ENCODE peak calls at places on chromosome 1, in six cellular contexts. One of them, this sample, is unnamed.

GRCh38 chr1:164637461-164638375 is 78.7 kb downstream of the PBX1 start:
- DNase-seq in pancreas: peak; percentile 90
- DNase-seq in iPS DF 6.9: no peak
- DNase-seq in CD8-positive, alpha-beta memory T cell: no peak
- DNase-seq in neural progenitor cell: no peak
- DNase-seq in neuronal stem cell: no peak
- DNase-seq in this sample: no peak

GRCh38 chr1:220732137-220732536 is 16.0 kb upstream of the MTARC2 start:
- DNase-seq in pancreas: no peak
- DNase-seq in iPS DF 6.9: no peak
- DNase-seq in CD8-positive, alpha-beta memory T cell: no peak
- DNase-seq in neural progenitor cell: no peak
- DNase-seq in neuronal stem cell: no peak
- DNase-seq in this sample: no peak

GRCh38 chr1:27527857-27528700 is 38.1 kb upstream of the WASF2 start:
- DNase-seq in pancreas: peak; percentile 61
- DNase-seq in iPS DF 6.9: no peak
- DNase-seq in CD8-positive, alpha-beta memory T cell: peak; percentile 8
- DNase-seq in neural progenitor cell: peak; percentile 84
- DNase-seq in neuronal stem cell: peak; percentile 52
- DNase-seq in this sample: no peak

GRCh38 chr1:160489513-160490261 is 33.4 kb downstream of the SLAMF6 start:
- DNase-seq in pancreas: no peak
- DNase-seq in iPS DF 6.9: no peak
- DNase-seq in CD8-positive, alpha-beta memory T cell: no peak
- DNase-seq in neural progenitor cell: no peak
- DNase-seq in neuronal stem cell: no peak
- DNase-seq in this sample: no peak

GRCh38 chr1:227315500-227316346 is 2.6 kb downstream of the CDC42BPA start:
- DNase-seq in pancreas: peak; percentile 55
- DNase-seq in iPS DF 6.9: no peak
- DNase-seq in CD8-positive, alpha-beta memory T cell: no peak
- DNase-seq in neural progenitor cell: peak; percentile 16
- DNase-seq in neuronal stem cell: no peak
- DNase-seq in this sample: peak; percentile 63

GRCh38 chr1:79899914-79900313 is 893.4 kb upstream of the ADGRL4 start:
- DNase-seq in pancreas: no peak
- DNase-seq in iPS DF 6.9: no peak
- DNase-seq in CD8-positive, alpha-beta memory T cell: no peak
- DNase-seq in neural progenitor cell: no peak
- DNase-seq in neuronal stem cell: no peak
- DNase-seq in this sample: no peak

GRCh38 chr1:205407970-205408369 is 13.9 kb downstream of the LEMD1 start:
- DNase-seq in pancreas: no peak
- DNase-seq in iPS DF 6.9: no peak
- DNase-seq in CD8-positive, alpha-beta memory T cell: no peak
- DNase-seq in neural progenitor cell: no peak
- DNase-seq in neuronal stem cell: no peak
- DNase-seq in this sample: no peak

GRCh38 chr1:75023005-75023404 is 111.2 kb upstream of the LHX8 start:
- DNase-seq in pancreas: no peak
- DNase-seq in iPS DF 6.9: no peak
- DNase-seq in CD8-positive, alpha-beta memory T cell: no peak
- DNase-seq in neural progenitor cell: no peak
- DNase-seq in neuronal stem cell: no peak
- DNase-seq in this sample: no peak

GRCh38 chr1:159492575-159493323 is 43.1 kb downstream of the OR10J5 start:
- DNase-seq in pancreas: no peak
- DNase-seq in iPS DF 6.9: no peak
- DNase-seq in CD8-positive, alpha-beta memory T cell: no peak
- DNase-seq in neural progenitor cell: no peak
- DNase-seq in neuronal stem cell: no peak
- DNase-seq in this sample: no peak

GRCh38 chr1:157107702-157108101 is 8.1 kb upstream of the ETV3L start:
- DNase-seq in pancreas: no peak
- DNase-seq in iPS DF 6.9: no peak
- DNase-seq in CD8-positive, alpha-beta memory T cell: no peak
- DNase-seq in neural progenitor cell: no peak
- DNase-seq in neuronal stem cell: no peak
- DNase-seq in this sample: no peak

GRCh38 chr1:77095231-77095630 is 124.0 kb downstream of the PIGK start:
- DNase-seq in pancreas: no peak
- DNase-seq in iPS DF 6.9: no peak
- DNase-seq in CD8-positive, alpha-beta memory T cell: no peak
- DNase-seq in neural progenitor cell: no peak
- DNase-seq in neuronal stem cell: no peak
- DNase-seq in this sample: no peak

GRCh38 chr1:22665752-22666151 is 12.7 kb downstream of the C1QB start:
- DNase-seq in pancreas: no peak
- DNase-seq in iPS DF 6.9: peak; percentile 25
- DNase-seq in CD8-positive, alpha-beta memory T cell: no peak
- DNase-seq in neural progenitor cell: peak; percentile 80
- DNase-seq in neuronal stem cell: peak; percentile 47
- DNase-seq in this sample: no peak

DNA sequence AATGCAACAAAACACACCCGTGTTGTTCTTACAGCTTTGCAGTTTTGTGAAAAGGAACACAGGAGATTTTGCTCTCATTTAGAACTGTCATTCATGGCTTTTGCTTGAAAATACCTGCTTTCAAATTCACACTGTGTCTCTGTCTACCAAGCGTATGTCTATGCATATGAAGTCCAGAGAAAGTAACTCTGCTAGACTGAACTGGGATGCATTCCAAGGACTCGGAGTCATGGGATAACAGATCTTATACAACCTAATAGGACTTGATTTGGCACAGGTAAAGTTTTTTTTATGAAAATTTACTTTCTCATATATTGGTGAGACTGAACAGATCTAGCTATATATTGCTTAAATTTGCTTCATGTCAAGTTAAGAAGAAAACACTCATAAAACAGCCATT is 102.3 kb downstream of the PTGER3 start:
- DNase-seq in pancreas: peak; percentile 9
- DNase-seq in iPS DF 6.9: no peak
- DNase-seq in CD8-positive, alpha-beta memory T cell: no peak
- DNase-seq in neural progenitor cell: no peak
- DNase-seq in neuronal stem cell: no peak
- DNase-seq in this sample: peak; percentile 4
- H3K4me1 ChIP-seq in pancreas: no peaks in the 10 kb centered on the region
- H3K4me1 ChIP-seq in iPS DF 6.9: no peaks in the 10 kb centered on the region
- H3K4me1 ChIP-seq in CD8-positive, alpha-beta memory T cell: no peaks in the 10 kb centered on the region
- H3K4me1 ChIP-seq in neural progenitor cell: no peaks in the 10 kb centered on the region
- H3K4me1 ChIP-seq in neuronal stem cell: no peaks in the 10 kb centered on the region
- H3K4me1 ChIP-seq in this sample: peaks cover 4% of the 10 kb centered on the region

GRCh38 chr1:247184254-247184653 is 12.4 kb upstream of the ZNF124 start:
- DNase-seq in pancreas: no peak
- DNase-seq in iPS DF 6.9: no peak
- DNase-seq in CD8-positive, alpha-beta memory T cell: no peak
- DNase-seq in neural progenitor cell: no peak
- DNase-seq in neuronal stem cell: no peak
- DNase-seq in this sample: no peak

GRCh38 chr1:247193958-247194357 is 22.1 kb upstream of the ZNF124 start:
- DNase-seq in pancreas: no peak
- DNase-seq in iPS DF 6.9: no peak
- DNase-seq in CD8-positive, alpha-beta memory T cell: no peak
- DNase-seq in neural progenitor cell: no peak
- DNase-seq in neuronal stem cell: no peak
- DNase-seq in this sample: no peak

GRCh38 chr1:247189981-247190798 is 18.4 kb upstream of the ZNF124 start:
- DNase-seq in pancreas: no peak
- DNase-seq in iPS DF 6.9: no peak
- DNase-seq in CD8-positive, alpha-beta memory T cell: no peak
- DNase-seq in neural progenitor cell: no peak
- DNase-seq in neuronal stem cell: no peak
- DNase-seq in this sample: no peak
- H3K9me3 ChIP-seq in pancreas: no peaks in the 10 kb centered on the region
- H3K9me3 ChIP-seq in iPS DF 6.9: no peaks in the 10 kb centered on the region
- H3K9me3 ChIP-seq in CD8-positive, alpha-beta memory T cell: peaks cover 34% of the 10 kb centered on the region
- H3K9me3 ChIP-seq in neural progenitor cell: peaks cover 13% of the 10 kb centered on the region
- H3K9me3 ChIP-seq in neuronal stem cell: peaks cover 3% of the 10 kb centered on the region
- H3K9me3 ChIP-seq in this sample: peaks cover 13% of the 10 kb centered on the region

DNA sequence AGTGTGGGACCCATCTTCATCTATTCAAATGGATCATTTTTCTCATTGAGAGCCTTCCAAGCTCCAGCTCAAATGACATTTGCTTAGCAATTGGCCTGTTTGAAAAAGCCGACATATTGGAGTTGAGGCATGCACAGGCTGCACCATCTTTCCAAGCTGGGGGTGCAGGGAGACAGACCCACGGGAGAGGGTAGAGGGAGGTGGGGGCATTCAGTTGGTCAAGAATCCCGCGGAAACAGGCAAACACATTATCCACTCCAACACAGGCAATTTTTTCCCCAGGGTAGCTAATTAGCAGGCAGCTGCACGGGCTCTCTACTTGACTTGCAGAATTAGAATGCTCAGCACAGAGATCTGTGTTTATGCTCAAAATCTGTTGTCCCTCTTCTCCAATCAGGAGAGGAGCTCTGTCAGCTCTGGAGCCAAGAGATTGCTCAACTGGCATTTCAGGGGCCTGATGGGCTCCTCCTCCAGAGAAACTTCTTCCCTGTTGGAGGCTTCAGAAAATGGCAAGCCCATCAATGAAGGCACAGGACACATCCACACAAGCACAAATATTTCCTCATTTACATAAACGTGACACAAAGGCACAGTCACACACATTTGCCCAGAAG is 267.8 kb downstream of the FOXD2 start:
- DNase-seq in pancreas: no peak
- DNase-seq in iPS DF 6.9: no peak
- DNase-seq in CD8-positive, alpha-beta memory T cell: no peak
- DNase-seq in neural progenitor cell: no peak
- DNase-seq in neuronal stem cell: no peak
- DNase-seq in this sample: no peak
- H3K4me1 ChIP-seq in pancreas: no peaks in the 10 kb centered on the region
- H3K4me1 ChIP-seq in iPS DF 6.9: no peaks in the 10 kb centered on the region
- H3K4me1 ChIP-seq in CD8-positive, alpha-beta memory T cell: peaks cover 8% of the 10 kb centered on the region
- H3K4me1 ChIP-seq in neural progenitor cell: peaks cover 11% of the 10 kb centered on the region
- H3K4me1 ChIP-seq in neuronal stem cell: peaks cover 2% of the 10 kb centered on the region
- H3K4me1 ChIP-seq in this sample: peaks cover 15% of the 10 kb centered on the region

GRCh38 chr1:110975265-110975664 is 11.5 kb upstream of the LRIF1 start:
- DNase-seq in pancreas: no peak
- DNase-seq in iPS DF 6.9: no peak
- DNase-seq in CD8-positive, alpha-beta memory T cell: no peak
- DNase-seq in neural progenitor cell: no peak
- DNase-seq in neuronal stem cell: no peak
- DNase-seq in this sample: no peak
- H3K9me3 ChIP-seq in pancreas: no peaks in the 10 kb centered on the region
- H3K9me3 ChIP-seq in iPS DF 6.9: no peaks in the 10 kb centered on the region
- H3K9me3 ChIP-seq in CD8-positive, alpha-beta memory T cell: no peaks in the 10 kb centered on the region
- H3K9me3 ChIP-seq in neural progenitor cell: no peaks in the 10 kb centered on the region
- H3K9me3 ChIP-seq in neuronal stem cell: no peaks in the 10 kb centered on the region
- H3K9me3 ChIP-seq in this sample: no peaks in the 10 kb centered on the region

GRCh38 chr1:17081439-17081838 is 27.6 kb upstream of the SDHB start:
- DNase-seq in pancreas: peak; percentile 94
- DNase-seq in iPS DF 6.9: no peak
- DNase-seq in CD8-positive, alpha-beta memory T cell: no peak
- DNase-seq in neural progenitor cell: no peak
- DNase-seq in neuronal stem cell: no peak
- DNase-seq in this sample: no peak

GRCh38 chr1:17080085-17080759 is 26.4 kb upstream of the SDHB start:
- DNase-seq in pancreas: no peak
- DNase-seq in iPS DF 6.9: no peak
- DNase-seq in CD8-positive, alpha-beta memory T cell: no peak
- DNase-seq in neural progenitor cell: no peak
- DNase-seq in neuronal stem cell: no peak
- DNase-seq in this sample: no peak

GRCh38 chr1:17082761-17083160 is 28.9 kb upstream of the SDHB start:
- DNase-seq in pancreas: no peak
- DNase-seq in iPS DF 6.9: no peak
- DNase-seq in CD8-positive, alpha-beta memory T cell: no peak
- DNase-seq in neural progenitor cell: no peak
- DNase-seq in neuronal stem cell: no peak
- DNase-seq in this sample: no peak

GRCh38 chr1:17080881-17081280 is 27.0 kb upstream of the SDHB start:
- DNase-seq in pancreas: peak; percentile 92
- DNase-seq in iPS DF 6.9: no peak
- DNase-seq in CD8-positive, alpha-beta memory T cell: no peak
- DNase-seq in neural progenitor cell: no peak
- DNase-seq in neuronal stem cell: no peak
- DNase-seq in this sample: no peak

DNA sequence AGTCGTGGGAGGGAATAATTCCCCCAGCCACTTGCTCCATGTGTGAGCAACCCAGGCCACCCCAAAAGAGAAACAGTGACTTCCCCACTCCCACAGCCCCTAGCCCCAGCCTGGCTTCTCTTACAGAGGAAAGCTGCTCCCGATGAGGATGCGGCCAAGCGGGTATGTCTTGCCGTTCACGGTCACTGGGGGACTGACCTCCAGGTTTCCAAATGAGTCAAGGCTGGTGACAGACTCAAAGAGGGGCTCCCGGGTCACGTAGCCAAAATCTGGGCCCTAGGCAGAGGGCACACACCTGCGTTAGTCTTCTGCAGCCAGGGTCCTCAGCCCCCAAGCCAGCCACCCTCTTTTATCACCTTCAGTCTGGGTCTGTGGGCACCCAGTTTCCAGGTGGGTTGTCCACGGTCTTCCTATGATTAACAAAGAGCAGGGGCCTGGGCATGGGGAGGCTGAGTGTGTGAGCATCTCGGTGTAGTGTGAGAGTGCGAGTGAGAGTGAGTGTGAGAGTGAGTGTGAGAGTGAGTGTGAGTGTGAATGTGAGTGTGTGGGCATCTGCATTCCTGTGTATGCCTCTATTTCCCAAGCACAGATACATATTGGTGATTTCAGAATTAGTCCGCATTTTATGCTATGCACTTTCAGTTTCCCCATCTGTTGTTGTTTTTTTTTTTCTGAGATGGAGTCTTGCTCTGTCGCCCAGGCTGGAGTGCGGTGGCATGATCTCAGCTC is 25.5 kb upstream of the SDHB start:
- DNase-seq in pancreas: no peak
- DNase-seq in iPS DF 6.9: no peak
- DNase-seq in CD8-positive, alpha-beta memory T cell: no peak
- DNase-seq in neural progenitor cell: no peak
- DNase-seq in neuronal stem cell: no peak
- DNase-seq in this sample: no peak
- H3K4me1 ChIP-seq in pancreas: no peaks in the 10 kb centered on the region
- H3K4me1 ChIP-seq in iPS DF 6.9: no peaks in the 10 kb centered on the region
- H3K4me1 ChIP-seq in CD8-positive, alpha-beta memory T cell: no peaks in the 10 kb centered on the region
- H3K4me1 ChIP-seq in neural progenitor cell: no peaks in the 10 kb centered on the region
- H3K4me1 ChIP-seq in neuronal stem cell: no peaks in the 10 kb centered on the region
- H3K4me1 ChIP-seq in this sample: no peaks in the 10 kb centered on the region

GRCh38 chr1:5373281-5373680 is 618.9 kb downstream of the NPHP4 start:
- DNase-seq in pancreas: no peak
- DNase-seq in iPS DF 6.9: no peak
- DNase-seq in CD8-positive, alpha-beta memory T cell: no peak
- DNase-seq in neural progenitor cell: no peak
- DNase-seq in neuronal stem cell: no peak
- DNase-seq in this sample: no peak
- H3K9me3 ChIP-seq in pancreas: no peaks in the 10 kb centered on the region
- H3K9me3 ChIP-seq in iPS DF 6.9: peaks cover 8% of the 10 kb centered on the region
- H3K9me3 ChIP-seq in CD8-positive, alpha-beta memory T cell: no peaks in the 10 kb centered on the region
- H3K9me3 ChIP-seq in neural progenitor cell: no peaks in the 10 kb centered on the region
- H3K9me3 ChIP-seq in neuronal stem cell: peaks cover 11% of the 10 kb centered on the region
- H3K9me3 ChIP-seq in this sample: no peaks in the 10 kb centered on the region